ENCODE peak calls at places on chromosomes 6 and 20, in four cellular contexts. P, Q, G and C are unnamed samples.

GRCh38 chr6:44508646-44509045 is 121.1 kb downstream of the CDC5L start:
- DNase-seq in P (no peak), Q (no peak), G (no peak), C (no peak)

GRCh38 chr6:13024616-13025015 is 303.7 kb downstream of the TBC1D7 start:
- DNase-seq in P (no peak), Q (no peak), G (no peak), C (no peak)

GRCh38 chr6:26268659-26269402 is 96.2 kb upstream of the BTN3A2 start:
- DNase-seq in P (peak; percentile 73), Q (no peak), G (no peak), C (no peak)

GRCh38 chr20:3046677-3047462 is 1.0 kb downstream of the MRPS26 start:
- DNase-seq in P (no peak), Q (no peak), G (no peak), C (peak; percentile 45)

GRCh38 chr6:119022796-119023195 is 55.7 kb downstream of the FAM184A start:
- DNase-seq in P (no peak), Q (no peak), G (no peak), C (no peak)

GRCh38 chr6:22807818-22808217 is 238.5 kb downstream of the HDGFL1 start:
- DNase-seq in P (no peak), Q (no peak), G (no peak), C (no peak)

GRCh38 chr6:36118550-36119107 is 11.7 kb upstream of the MAPK13 start:
- DNase-seq in P (peak; percentile 95), Q (no peak), G (no peak), C (no peak)

GRCh38 chr6:104161960-104162669 is 697.6 kb downstream of the HACE1 start:
- DNase-seq in P (no peak), Q (no peak), G (no peak), C (no peak)

DNA sequence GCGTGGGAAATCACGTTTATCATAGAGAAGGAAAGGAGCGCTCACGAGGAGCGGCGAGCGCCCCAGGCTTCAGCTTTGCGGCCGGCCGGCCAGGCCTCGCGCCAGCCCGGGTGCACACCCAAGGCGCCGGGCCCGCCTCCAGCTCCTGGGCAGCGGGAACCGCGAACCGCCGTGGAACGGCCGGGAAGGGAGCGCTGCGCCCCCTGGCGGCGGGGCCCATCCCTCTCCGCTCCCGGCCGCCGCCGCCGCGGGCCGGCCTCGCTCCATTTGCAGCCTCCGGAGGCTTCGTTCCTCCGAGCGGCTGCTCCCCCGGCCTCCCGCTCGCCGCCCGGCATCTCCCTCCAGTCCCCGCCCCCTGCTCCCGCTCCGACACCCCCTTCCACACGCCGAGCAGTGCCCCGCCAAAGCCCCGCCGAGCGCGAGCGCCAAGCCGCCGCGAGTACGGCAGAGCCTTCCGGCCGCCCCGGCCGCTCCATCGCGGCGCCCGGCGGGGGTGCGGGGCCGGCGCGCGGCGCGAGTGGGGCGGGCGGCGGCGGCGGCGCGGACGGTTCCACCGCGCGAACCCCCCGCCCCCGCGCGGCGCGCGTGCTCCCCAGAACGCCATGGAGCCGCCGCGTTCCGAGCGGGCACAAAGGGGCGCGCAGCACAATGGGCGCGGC is 973 bp downstream of the BEND3 start:
- DNase-seq in P (peak; percentile 85), Q (no peak), G (peak; percentile 50), C (peak; percentile 82)
- TF ChIP-seq POLR2AphosphoS5 in P (no peak), Q (no peak), G (no peak), C (no peak)

GRCh38 chr6:80607814-80608391 is 501.4 kb downstream of the BCKDHB start:
- DNase-seq in P (no peak), Q (no peak), G (peak; percentile 18), C (no peak)
- TF ChIP-seq SPI1 in P (no peak), Q (no peak), G (no peak), C (no peak)

GRCh38 chr20:63501818-63502670 is 3.2 kb upstream of the EEF1A2 start:
- DNase-seq in P (peak; percentile 93), Q (no peak), G (no peak), C (no peak)
- TF ChIP-seq POLR2AphosphoS5 in P (no peak), Q (no peak), G (no peak), C (no peak)

DNA sequence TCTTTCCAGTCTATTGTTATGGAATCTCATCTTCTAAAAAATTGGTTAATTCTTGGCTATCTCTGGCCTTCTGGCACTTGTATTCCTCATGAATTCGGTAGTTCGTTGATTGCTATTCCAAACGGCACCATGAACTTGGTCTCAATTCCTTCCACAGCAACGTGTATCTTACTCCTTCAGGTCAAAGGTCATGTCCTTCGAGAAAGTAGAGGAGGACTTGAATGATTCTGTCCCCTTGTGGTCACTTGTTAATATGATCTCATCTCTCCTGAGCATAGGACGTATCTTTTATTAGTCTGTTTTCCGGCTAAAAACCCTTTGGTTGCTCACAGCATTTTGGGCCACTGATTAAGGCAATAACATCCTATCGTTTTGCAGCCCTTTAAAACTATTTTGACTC is 9.4 kb downstream of the TLDC2 start:
- DNase-seq in P (peak; percentile 73), Q (no peak), G (no peak), C (no peak)
- TF ChIP-seq SPI1 in P (no peak), Q (no peak), G (no peak), C (no peak)

DNA sequence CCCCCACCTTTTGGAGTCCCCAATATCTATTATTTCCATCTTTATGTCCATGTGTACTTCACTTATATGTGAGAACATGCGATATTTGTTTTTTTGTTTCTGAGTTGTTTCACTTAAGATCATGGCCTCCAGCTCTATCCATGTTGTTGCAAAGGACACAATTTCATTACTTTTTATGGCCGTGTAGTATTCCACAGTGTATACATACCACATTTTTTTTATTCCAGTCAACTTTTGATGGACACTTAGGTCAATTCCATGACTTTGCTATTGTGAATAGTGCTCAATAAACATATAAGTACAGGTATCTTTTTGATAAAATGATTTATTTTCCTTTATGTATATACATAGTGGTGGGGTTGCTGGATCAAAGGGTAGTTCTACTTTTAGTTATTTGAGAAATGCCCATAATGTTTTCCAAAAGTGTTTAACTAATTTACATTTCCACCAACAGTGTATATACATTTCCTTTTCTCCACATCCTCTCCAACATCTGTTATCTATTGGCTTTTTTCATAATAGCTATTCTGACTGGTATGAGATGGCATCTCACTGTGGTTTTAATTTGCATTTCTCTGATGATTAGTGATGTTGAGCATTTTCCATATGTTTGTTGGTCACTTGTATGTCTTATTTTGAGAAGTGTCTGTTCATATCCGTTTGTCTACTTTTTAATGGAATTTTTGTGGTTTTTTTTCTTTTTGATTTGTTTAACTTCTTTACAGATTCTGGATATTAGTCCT is 34.0 kb upstream of the COL10A1 start:
- DNase-seq in P (no peak), Q (no peak), G (no peak), C (no peak)
- TF ChIP-seq POLR2AphosphoS5 in P (no peak), Q (no peak), G (no peak), C (no peak)

GRCh38 chr6:84597238-84597875 is 167.0 kb downstream of the TBX18 start:
- DNase-seq in P (no peak), Q (no peak), G (no peak), C (no peak)
- TF ChIP-seq SPI1 in P (no peak), Q (no peak), G (no peak), C (no peak)

GRCh38 chr6:2971420-2972218 is at the start of gene SERPINB6:
- DNase-seq in P (peak; percentile 90), Q (no peak), G (peak; percentile 74), C (no peak)

GRCh38 chr6:2968600-2969135 is 2.7 kb downstream of the SERPINB6 start:
- DNase-seq in P (no peak), Q (no peak), G (no peak), C (no peak)

GRCh38 chr6:2969549-2969948 is 1.8 kb downstream of the SERPINB6 start:
- DNase-seq in P (no peak), Q (no peak), G (no peak), C (no peak)

GRCh38 chr6:2970034-2970685 is 1.2 kb downstream of the SERPINB6 start:
- DNase-seq in P (peak; percentile 49), Q (no peak), G (no peak), C (no peak)

DNA sequence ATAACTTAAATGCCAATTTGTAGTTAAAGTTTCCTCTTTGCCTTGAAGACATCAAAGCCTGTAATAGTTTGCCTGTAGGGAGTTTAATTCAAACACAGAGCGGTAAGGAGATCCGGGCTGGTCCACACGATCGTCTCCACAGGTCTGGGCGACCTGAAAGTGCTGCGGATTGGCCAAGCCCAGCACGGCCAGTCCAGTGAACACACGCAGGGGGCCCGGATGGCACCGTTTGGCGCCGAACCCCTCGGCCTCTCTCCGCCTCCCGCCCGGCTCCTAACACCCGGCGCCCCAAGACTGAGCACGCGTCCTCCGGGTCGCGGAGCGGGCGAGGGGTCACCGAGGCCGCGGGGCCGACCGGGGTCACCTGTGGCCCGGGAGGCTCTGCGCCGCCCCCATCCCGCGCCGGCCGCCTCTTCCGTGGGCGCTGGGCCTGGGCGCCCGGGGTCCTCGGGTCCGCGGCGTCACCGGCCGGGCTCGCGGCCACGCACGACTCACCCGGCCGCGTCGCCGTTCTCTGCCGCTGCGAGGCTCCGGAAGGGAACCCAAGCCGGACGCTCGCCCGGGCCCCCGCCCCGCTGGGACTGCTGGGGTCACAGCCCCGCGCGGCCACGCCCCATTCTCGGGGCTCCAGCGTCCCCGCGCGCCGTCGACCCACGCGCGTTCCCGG is 481 bp downstream of the SERPINB6 start:
- DNase-seq in P (peak; percentile 94), Q (no peak), G (peak; percentile 58), C (no peak)
- TF ChIP-seq POLR2AphosphoS5 in P (peak; percentile 35), Q (no peak), G (no peak), C (no peak)

GRCh38 chr6:138371720-138372119 is 6.0 kb upstream of the SMIM28 start:
- DNase-seq in P (peak; percentile 28), Q (no peak), G (no peak), C (no peak)

GRCh38 chr6:138374815-138375214 is 2.9 kb upstream of the SMIM28 start:
- DNase-seq in P (no peak), Q (no peak), G (no peak), C (no peak)

GRCh38 chr6:138371452-138371711 is 6.3 kb upstream of the SMIM28 start:
- DNase-seq in P (no peak), Q (no peak), G (no peak), C (no peak)

GRCh38 chr6:138374230-138374629 is 3.5 kb upstream of the SMIM28 start:
- DNase-seq in P (no peak), Q (no peak), G (no peak), C (no peak)

DNA sequence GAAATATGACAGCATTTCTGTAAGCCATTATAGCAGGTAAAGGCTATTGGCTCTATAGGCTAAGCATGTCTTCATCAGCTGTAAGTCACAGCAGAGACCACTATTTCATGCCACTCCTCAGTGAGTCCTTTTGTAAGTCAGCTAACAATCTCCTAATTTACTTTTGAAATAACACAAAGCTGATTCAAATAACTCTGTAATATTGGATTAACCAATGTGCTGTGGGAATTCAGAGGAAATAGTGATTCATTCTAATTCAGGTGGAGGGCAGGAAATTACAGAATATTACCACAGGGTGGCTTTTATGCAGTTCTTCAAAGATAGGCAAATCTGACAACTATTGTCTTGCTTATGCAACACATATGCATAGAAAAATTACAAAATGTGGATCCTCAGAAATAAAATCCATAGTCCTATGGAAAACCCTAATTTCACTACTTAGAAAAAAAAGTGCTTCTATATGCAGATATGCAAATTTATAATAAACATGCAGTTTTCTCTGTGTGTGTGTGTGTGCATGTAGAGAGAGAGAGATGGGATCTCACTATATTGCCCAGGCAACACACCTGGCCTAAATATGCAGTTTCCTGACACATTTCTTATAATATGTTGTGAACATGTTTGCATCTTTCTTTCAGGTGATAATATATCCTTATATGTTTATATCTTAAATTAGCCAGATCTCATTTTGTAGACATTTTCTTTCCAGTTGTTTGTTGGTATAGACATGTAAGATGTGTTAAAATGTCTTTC is 4.8 kb upstream of the SMIM28 start:
- DNase-seq in P (no peak), Q (no peak), G (no peak), C (no peak)
- TF ChIP-seq SPI1 in P (no peak), Q (no peak), G (no peak), C (no peak)

GRCh38 chr20:45010399-45010828 is 44.1 kb downstream of the STK4 start:
- DNase-seq in P (no peak), Q (no peak), G (no peak), C (no peak)
- TF ChIP-seq POLR2AphosphoS5 in P (no peak), Q (no peak), G (no peak), C (no peak)